ENCODE peak calls at places on chromosomes 16 and 17, in five cellular contexts. G is CD4-positive, alpha-beta T cell; E is uterus; O is lung microvascular endothelial cell; N is NT2/D1. X is an unnamed sample.

GRCh38 chr17:27242951-27243350 is 51.0 kb upstream of the WSB1 start:
- DNase-seq in G (no peak), E (no peak), O (no peak), N (no peak), X (no peak)

GRCh38 chr16:89884041-89884421 is 10.6 kb downstream of the TCF25 start:
- DNase-seq in G (no peak), E (no peak), O (no peak), N (no peak), X (no peak)

GRCh38 chr17:18026408-18026776 is 12.6 kb downstream of the ATPAF2 start:
- DNase-seq in G (no peak), E (no peak), O (peak), N (no peak), X (no peak)

GRCh38 chr17:58330544-58330996 is 2.0 kb upstream of the TSPOAP1 start:
- DNase-seq in G (no peak), E (no peak), O (no peak), N (no peak), X (peak)

GRCh38 chr17:60229189-60229802 is 79.5 kb downstream of the CA4 start:
- DNase-seq in G (no peak), E (no peak), O (no peak), N (no peak), X (no peak)

GRCh38 chr17:14091367-14091766 is 22.1 kb downstream of the COX10 start:
- DNase-seq in G (no peak), E (no peak), O (no peak), N (no peak), X (no peak)

GRCh38 chr16:3254309-3254708 is 2.1 kb downstream of the MEFV start:
- DNase-seq in G (no peak), E (no peak), O (no peak), N (no peak), X (no peak)

GRCh38 chr16:30697264-30698138 is 1.5 kb upstream of the SRCAP start:
- DNase-seq in G (no peak), E (no peak), O (no peak), N (no peak), X (no peak)

GRCh38 chr17:82559779-82560642 is 40.5 kb downstream of the FOXK2 start:
- DNase-seq in G (no peak), E (no peak), O (no peak), N (no peak), X (no peak)

GRCh38 chr17:285751-286422 is 66.7 kb downstream of the RPH3AL start:
- DNase-seq in G (no peak), E (no peak), O (no peak), N (no peak), X (peak)

GRCh38 chr16:51968756-51969155 is 578.2 kb downstream of the TOX3 start:
- DNase-seq in G (no peak), E (no peak), O (no peak), N (no peak), X (no peak)

GRCh38 chr17:45346255-45347015 is 29.6 kb upstream of the MAP3K14 start:
- DNase-seq in G (no peak), E (peak), O (no peak), N (no peak), X (no peak)

GRCh38 chr16:4506450-4506849 is 30.3 kb downstream of the HMOX2 start:
- DNase-seq in G (peak), E (peak), O (peak), N (peak), X (peak)

GRCh38 chr17:33732116-33732515 is 439.0 kb upstream of the ASIC2 start:
- DNase-seq in G (no peak), E (no peak), O (peak), N (no peak), X (no peak)

GRCh38 chr16:49700928-49701685 is 154.8 kb downstream of the ZNF423 start:
- DNase-seq in G (no peak), E (peak), O (no peak), N (no peak), X (no peak)

GRCh38 chr17:63601439-63602371 is 1.0 kb downstream of the TACO1 start:
- DNase-seq in G (no peak), E (no peak), O (no peak), N (no peak), X (no peak)

GRCh38 chr17:68562736-68563135 is 38.4 kb downstream of the FAM20A start:
- DNase-seq in G (no peak), E (no peak), O (no peak), N (no peak), X (no peak)

GRCh38 chr17:50911890-50912289 is 45.7 kb upstream of the TOB1 start:
- DNase-seq in G (no peak), E (no peak), O (no peak), N (no peak), X (no peak)

GRCh38 chr16:20598832-20599469 is 22.8 kb upstream of the ACSM2B start:
- DNase-seq in G (no peak), E (no peak), O (no peak), N (no peak), X (no peak)

GRCh38 chr16:10577305-10578202 is 2.8 kb downstream of the EMP2 start:
- DNase-seq in G (no peak), E (peak), O (peak), N (no peak), X (no peak)

GRCh38 chr16:74290356-74290755 is 6.3 kb upstream of the PSMD7 start:
- DNase-seq in G (no peak), E (no peak), O (no peak), N (no peak), X (no peak)

GRCh38 chr16:54883358-54883757 is 47.3 kb upstream of the IRX5 start:
- DNase-seq in G (no peak), E (no peak), O (no peak), N (no peak), X (no peak)

GRCh38 chr16:48865511-48865910 is 255.5 kb upstream of the N4BP1 start:
- DNase-seq in G (no peak), E (no peak), O (no peak), N (no peak), X (no peak)

GRCh38 chr17:54891176-54891821 is 9.4 kb upstream of the TOM1L1 start:
- DNase-seq in G (no peak), E (no peak), O (peak), N (no peak), X (no peak)

GRCh38 chr16:79776243-79776884 is 175.8 kb upstream of the MAF start:
- DNase-seq in G (no peak), E (peak), O (no peak), N (no peak), X (no peak)

GRCh38 chr17:69733171-69734014 is 318.9 kb downstream of the MAP2K6 start:
- DNase-seq in G (no peak), E (no peak), O (no peak), N (no peak), X (no peak)

GRCh38 chr16:55572439-55572838 is 6.0 kb downstream of the CAPNS2 start:
- DNase-seq in G (no peak), E (no peak), O (no peak), N (no peak), X (no peak)

GRCh38 chr16:13435873-13436474 is 484.0 kb upstream of the ERCC4 start:
- DNase-seq in G (no peak), E (no peak), O (no peak), N (peak), X (no peak)

GRCh38 chr16:83603981-83604570 is 203.7 kb upstream of the HSBP1 start:
- DNase-seq in G (no peak), E (no peak), O (no peak), N (no peak), X (no peak)

GRCh38 chr17:2937331-2938003 is 125.9 kb downstream of the OR1D5 start:
- DNase-seq in G (no peak), E (no peak), O (peak), N (no peak), X (no peak)

GRCh38 chr17:37752482-37752881 is 7.6 kb upstream of the HNF1B start:
- DNase-seq in G (no peak), E (no peak), O (no peak), N (no peak), X (no peak)

GRCh38 chr16:19430345-19430744 is 12.7 kb downstream of the TMC5 start:
- DNase-seq in G (no peak), E (no peak), O (no peak), N (no peak), X (no peak)

GRCh38 chr16:53881371-53881770 is 177.4 kb downstream of the FTO start:
- DNase-seq in G (no peak), E (no peak), O (no peak), N (no peak), X (no peak)

X was measured in B cell.